ENCODE peak calls at places on chromosomes 2 and 18, in nine cellular contexts. One of them, this sample, is unnamed.

GRCh38 chr2:128366746-128367511 is 48.3 kb upstream of the HS6ST1 start:
- DNase-seq in RWPE1: no peak
- DNase-seq in brain microvascular endothelial cell: no peak
- DNase-seq in astrocyte: no peak
- DNase-seq in adrenal gland: no peak
- DNase-seq in GM06990: no peak
- DNase-seq in pancreas: peak
- DNase-seq in epithelial cell of esophagus: no peak
- DNase-seq in Calu3: no peak
- DNase-seq in this sample: no peak

GRCh38 chr2:85674417-85674816 is 6.4 kb upstream of the SFTPB start:
- DNase-seq in pancreas: no peak
- DNase-seq in GM06990: no peak
- DNase-seq in astrocyte: no peak
- DNase-seq in adrenal gland: no peak
- DNase-seq in brain microvascular endothelial cell: no peak
- DNase-seq in RWPE1: no peak
- DNase-seq in Calu3: no peak
- DNase-seq in epithelial cell of esophagus: no peak
- DNase-seq in this sample: no peak

GRCh38 chr18:27599202-27599829 is 414.2 kb upstream of the CHST9 start:
- DNase-seq in Calu3: peak
- DNase-seq in pancreas: no peak
- DNase-seq in RWPE1: peak
- DNase-seq in epithelial cell of esophagus: peak
- DNase-seq in GM06990: no peak
- DNase-seq in adrenal gland: peak
- DNase-seq in astrocyte: no peak
- DNase-seq in brain microvascular endothelial cell: peak
- DNase-seq in this sample: no peak

GRCh38 chr2:179331066-179331465 is 66.4 kb upstream of the SESTD1 start:
- DNase-seq in epithelial cell of esophagus: no peak
- DNase-seq in astrocyte: peak
- DNase-seq in adrenal gland: no peak
- DNase-seq in GM06990: no peak
- DNase-seq in Calu3: no peak
- DNase-seq in pancreas: no peak
- DNase-seq in brain microvascular endothelial cell: no peak
- DNase-seq in RWPE1: no peak
- DNase-seq in this sample: no peak

GRCh38 chr2:71930073-71930681 is 217.5 kb downstream of the CYP26B1 start:
- DNase-seq in Calu3: peak
- DNase-seq in RWPE1: no peak
- DNase-seq in brain microvascular endothelial cell: no peak
- DNase-seq in pancreas: no peak
- DNase-seq in epithelial cell of esophagus: no peak
- DNase-seq in GM06990: no peak
- DNase-seq in astrocyte: no peak
- DNase-seq in adrenal gland: peak
- DNase-seq in this sample: no peak

GRCh38 chr2:127951031-127951430 is 65.3 kb upstream of the AMMECR1L start:
- DNase-seq in adrenal gland: no peak
- DNase-seq in astrocyte: peak
- DNase-seq in pancreas: no peak
- DNase-seq in RWPE1: peak
- DNase-seq in Calu3: no peak
- DNase-seq in epithelial cell of esophagus: peak
- DNase-seq in GM06990: no peak
- DNase-seq in brain microvascular endothelial cell: no peak
- DNase-seq in this sample: no peak

GRCh38 chr18:56639094-56639361 is 636 bp upstream of the TXNL1 start:
- DNase-seq in Calu3: peak
- DNase-seq in pancreas: no peak
- DNase-seq in epithelial cell of esophagus: peak
- DNase-seq in RWPE1: no peak
- DNase-seq in adrenal gland: no peak
- DNase-seq in astrocyte: no peak
- DNase-seq in brain microvascular endothelial cell: no peak
- DNase-seq in GM06990: no peak
- DNase-seq in this sample: no peak

GRCh38 chr2:195445639-195446038 is 211.4 kb upstream of the SLC39A10 start:
- DNase-seq in RWPE1: no peak
- DNase-seq in pancreas: no peak
- DNase-seq in astrocyte: no peak
- DNase-seq in GM06990: no peak
- DNase-seq in Calu3: no peak
- DNase-seq in adrenal gland: no peak
- DNase-seq in epithelial cell of esophagus: no peak
- DNase-seq in brain microvascular endothelial cell: no peak
- DNase-seq in this sample: no peak

GRCh38 chr2:40716879-40717278 is 265.0 kb upstream of the SLC8A1 start:
- DNase-seq in epithelial cell of esophagus: peak
- DNase-seq in adrenal gland: no peak
- DNase-seq in pancreas: no peak
- DNase-seq in brain microvascular endothelial cell: peak
- DNase-seq in GM06990: no peak
- DNase-seq in Calu3: no peak
- DNase-seq in astrocyte: peak
- DNase-seq in RWPE1: peak
- DNase-seq in this sample: no peak

GRCh38 chr2:167550448-167550847 is 662.2 kb downstream of the XIRP2 start:
- DNase-seq in adrenal gland: no peak
- DNase-seq in RWPE1: peak
- DNase-seq in pancreas: no peak
- DNase-seq in astrocyte: peak
- DNase-seq in Calu3: no peak
- DNase-seq in epithelial cell of esophagus: peak
- DNase-seq in brain microvascular endothelial cell: peak
- DNase-seq in GM06990: no peak
- DNase-seq in this sample: no peak
- TF ChIP-seq CTCF in adrenal gland: no peak
- TF ChIP-seq CTCF in RWPE1: no peak
- TF ChIP-seq CTCF in pancreas: no peak
- TF ChIP-seq CTCF in astrocyte: peak
- TF ChIP-seq CTCF in Calu3: peak
- TF ChIP-seq CTCF in epithelial cell of esophagus: peak
- TF ChIP-seq CTCF in brain microvascular endothelial cell: peak
- TF ChIP-seq CTCF in GM06990: peak
- TF ChIP-seq CTCF in this sample: peak

GRCh38 chr2:15141211-15141610 is 419.9 kb downstream of the NBAS start:
- DNase-seq in Calu3: no peak
- DNase-seq in epithelial cell of esophagus: no peak
- DNase-seq in GM06990: no peak
- DNase-seq in pancreas: no peak
- DNase-seq in brain microvascular endothelial cell: no peak
- DNase-seq in RWPE1: no peak
- DNase-seq in adrenal gland: no peak
- DNase-seq in astrocyte: no peak
- DNase-seq in this sample: no peak

GRCh38 chr2:15142069-15142689 is 419.0 kb downstream of the NBAS start:
- DNase-seq in brain microvascular endothelial cell: no peak
- DNase-seq in RWPE1: peak
- DNase-seq in pancreas: no peak
- DNase-seq in GM06990: peak
- DNase-seq in astrocyte: no peak
- DNase-seq in adrenal gland: no peak
- DNase-seq in Calu3: no peak
- DNase-seq in epithelial cell of esophagus: peak
- DNase-seq in this sample: no peak

GRCh38 chr2:15134957-15135356 is 426.2 kb downstream of the NBAS start:
- DNase-seq in Calu3: no peak
- DNase-seq in brain microvascular endothelial cell: no peak
- DNase-seq in pancreas: no peak
- DNase-seq in epithelial cell of esophagus: peak
- DNase-seq in adrenal gland: no peak
- DNase-seq in GM06990: no peak
- DNase-seq in astrocyte: no peak
- DNase-seq in RWPE1: no peak
- DNase-seq in this sample: no peak

GRCh38 chr2:15133461-15133860 is 427.7 kb downstream of the NBAS start:
- DNase-seq in RWPE1: no peak
- DNase-seq in astrocyte: no peak
- DNase-seq in pancreas: no peak
- DNase-seq in Calu3: no peak
- DNase-seq in adrenal gland: no peak
- DNase-seq in GM06990: no peak
- DNase-seq in epithelial cell of esophagus: no peak
- DNase-seq in brain microvascular endothelial cell: no peak
- DNase-seq in this sample: no peak

DNA sequence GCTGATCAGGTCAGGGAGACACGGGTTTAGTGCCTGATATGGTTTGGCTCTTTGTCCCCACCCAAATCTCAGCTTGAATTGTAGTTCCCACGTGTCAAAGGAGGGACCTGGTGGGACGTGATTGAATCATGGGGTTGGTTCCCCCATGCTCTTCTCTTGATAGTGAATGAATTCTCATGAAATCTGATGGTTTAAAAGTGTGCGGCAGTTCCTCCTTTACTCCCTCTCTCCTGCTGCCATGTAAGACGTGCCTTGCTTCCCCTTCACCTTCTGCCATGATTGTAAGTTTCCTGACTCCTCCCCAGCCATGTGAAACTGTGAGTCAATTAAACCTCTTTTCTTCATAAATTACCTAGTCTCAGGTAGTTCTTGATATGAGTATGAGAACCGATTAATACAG is 424.5 kb downstream of the NBAS start:
- DNase-seq in epithelial cell of esophagus: no peak
- DNase-seq in pancreas: no peak
- DNase-seq in GM06990: no peak
- DNase-seq in adrenal gland: no peak
- DNase-seq in RWPE1: no peak
- DNase-seq in brain microvascular endothelial cell: no peak
- DNase-seq in Calu3: no peak
- DNase-seq in astrocyte: no peak
- DNase-seq in this sample: no peak
- TF ChIP-seq CTCF in epithelial cell of esophagus: no peak
- TF ChIP-seq CTCF in pancreas: no peak
- TF ChIP-seq CTCF in GM06990: no peak
- TF ChIP-seq CTCF in adrenal gland: no peak
- TF ChIP-seq CTCF in RWPE1: no peak
- TF ChIP-seq CTCF in brain microvascular endothelial cell: no peak
- TF ChIP-seq CTCF in Calu3: no peak
- TF ChIP-seq CTCF in astrocyte: no peak
- TF ChIP-seq CTCF in this sample: no peak

GRCh38 chr18:607930-608329 is 11.1 kb downstream of the CLUL1 start:
- DNase-seq in epithelial cell of esophagus: no peak
- DNase-seq in Calu3: no peak
- DNase-seq in RWPE1: no peak
- DNase-seq in brain microvascular endothelial cell: no peak
- DNase-seq in pancreas: no peak
- DNase-seq in adrenal gland: no peak
- DNase-seq in astrocyte: no peak
- DNase-seq in GM06990: no peak
- DNase-seq in this sample: no peak
- TF ChIP-seq CTCF in epithelial cell of esophagus: no peak
- TF ChIP-seq CTCF in Calu3: no peak
- TF ChIP-seq CTCF in RWPE1: no peak
- TF ChIP-seq CTCF in brain microvascular endothelial cell: no peak
- TF ChIP-seq CTCF in pancreas: no peak
- TF ChIP-seq CTCF in adrenal gland: no peak
- TF ChIP-seq CTCF in astrocyte: no peak
- TF ChIP-seq CTCF in GM06990: no peak
- TF ChIP-seq CTCF in this sample: no peak

GRCh38 chr2:75493230-75493629 is 67.5 kb downstream of the EVA1A start:
- DNase-seq in brain microvascular endothelial cell: no peak
- DNase-seq in Calu3: peak
- DNase-seq in RWPE1: no peak
- DNase-seq in GM06990: no peak
- DNase-seq in astrocyte: no peak
- DNase-seq in pancreas: no peak
- DNase-seq in epithelial cell of esophagus: no peak
- DNase-seq in adrenal gland: peak
- DNase-seq in this sample: no peak
- TF ChIP-seq CTCF in brain microvascular endothelial cell: no peak
- TF ChIP-seq CTCF in Calu3: no peak
- TF ChIP-seq CTCF in RWPE1: no peak
- TF ChIP-seq CTCF in GM06990: no peak
- TF ChIP-seq CTCF in astrocyte: no peak
- TF ChIP-seq CTCF in pancreas: no peak
- TF ChIP-seq CTCF in epithelial cell of esophagus: no peak
- TF ChIP-seq CTCF in adrenal gland: no peak
- TF ChIP-seq CTCF in this sample: no peak

DNA sequence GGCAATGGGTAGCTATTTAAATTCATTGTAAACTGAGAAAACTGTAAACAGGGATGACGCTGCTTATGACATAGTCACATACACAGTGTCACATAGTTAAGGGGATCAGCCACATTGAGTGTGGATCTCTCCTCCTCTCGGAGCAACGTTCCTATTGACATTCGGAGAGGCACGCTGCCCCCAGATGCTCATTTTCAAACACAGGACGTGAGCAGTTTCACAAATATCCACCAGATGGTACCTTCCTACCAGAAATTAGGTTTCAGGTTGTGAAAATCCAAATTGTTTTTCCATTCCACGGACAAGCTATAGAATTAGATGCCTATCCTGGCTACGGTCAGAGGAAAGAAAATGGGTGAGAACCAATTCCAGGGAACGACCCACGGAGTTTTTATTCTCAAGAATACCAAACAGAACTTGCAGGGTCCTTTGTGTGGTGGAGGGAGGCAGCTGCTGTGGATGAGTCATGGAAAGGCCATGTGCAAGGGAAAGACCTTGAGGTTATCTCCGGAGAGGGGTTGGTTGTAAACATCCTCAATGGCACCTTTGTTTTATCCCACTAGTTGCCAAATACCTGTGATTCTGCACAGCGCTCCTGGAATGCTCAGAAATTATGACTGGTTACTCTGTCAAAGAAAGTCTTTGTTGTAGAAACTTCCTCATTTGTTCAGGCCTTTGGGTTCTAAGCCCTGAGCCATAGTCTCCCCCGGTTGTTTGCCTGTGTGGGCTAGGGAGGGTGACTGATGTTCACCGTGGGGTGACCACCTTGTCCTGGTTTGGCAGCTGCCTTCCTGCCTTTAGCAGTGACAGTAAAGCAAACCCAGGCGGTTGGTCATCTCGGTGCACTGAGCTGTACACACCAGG is 88.0 kb downstream of the ACTR3 start:
- DNase-seq in astrocyte: peak
- DNase-seq in GM06990: no peak
- DNase-seq in Calu3: peak
- DNase-seq in pancreas: peak
- DNase-seq in RWPE1: peak
- DNase-seq in epithelial cell of esophagus: peak
- DNase-seq in adrenal gland: peak
- DNase-seq in brain microvascular endothelial cell: peak
- DNase-seq in this sample: peak
- TF ChIP-seq CTCF in astrocyte: peak
- TF ChIP-seq CTCF in GM06990: no peak
- TF ChIP-seq CTCF in Calu3: peak
- TF ChIP-seq CTCF in pancreas: peak
- TF ChIP-seq CTCF in RWPE1: no peak
- TF ChIP-seq CTCF in epithelial cell of esophagus: peak
- TF ChIP-seq CTCF in adrenal gland: no peak
- TF ChIP-seq CTCF in brain microvascular endothelial cell: peak
- TF ChIP-seq CTCF in this sample: peak

DNA sequence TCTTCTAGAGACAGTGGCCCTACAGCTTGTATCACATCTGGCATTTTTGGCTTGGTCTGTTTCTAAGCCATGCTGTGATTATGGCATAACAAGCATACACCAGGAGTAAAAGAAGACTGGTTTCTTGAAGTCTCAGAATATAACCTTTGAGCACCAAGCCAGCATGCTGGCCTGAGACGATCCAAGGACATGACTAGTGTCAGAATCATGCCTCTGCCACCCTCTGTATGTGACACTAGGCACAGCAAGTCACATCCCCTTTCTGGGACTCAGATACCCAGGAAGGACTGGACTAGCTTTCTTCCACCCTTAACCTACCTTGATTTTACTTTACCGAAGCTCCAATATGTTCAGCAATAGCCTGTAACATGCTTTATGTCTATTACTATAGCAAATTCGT is 345.5 kb downstream of the SETBP1 start:
- DNase-seq in pancreas: no peak
- DNase-seq in GM06990: no peak
- DNase-seq in Calu3: no peak
- DNase-seq in epithelial cell of esophagus: no peak
- DNase-seq in RWPE1: no peak
- DNase-seq in astrocyte: no peak
- DNase-seq in adrenal gland: no peak
- DNase-seq in brain microvascular endothelial cell: no peak
- DNase-seq in this sample: no peak
- TF ChIP-seq CTCF in pancreas: no peak
- TF ChIP-seq CTCF in GM06990: peak
- TF ChIP-seq CTCF in Calu3: no peak
- TF ChIP-seq CTCF in epithelial cell of esophagus: no peak
- TF ChIP-seq CTCF in RWPE1: no peak
- TF ChIP-seq CTCF in astrocyte: no peak
- TF ChIP-seq CTCF in adrenal gland: no peak
- TF ChIP-seq CTCF in brain microvascular endothelial cell: no peak
- TF ChIP-seq CTCF in this sample: no peak

This sample was measured in retinal pigment epithelial cell.